ENCODE peak calls at places on chromosomes 3 and 15, in eight cellular contexts. J is body of pancreas; X is astrocyte of the cerebellum; W is NCI-H774; I is activated naive CD4-positive, alpha-beta T cell treated with anti-CD3 and anti-CD28 coated beads, Interleukin-2, amount 10 ng/mL, durations not matched to agents 7 days and 5 days; N is HuH-7; F is GM19239; V is CD8-positive, alpha-beta T cell. C is an unnamed sample.

GRCh38 chr15:29818141-29818540 is 4.1 kb downstream of the TJP1 start:
- DNase-seq in I (no peak), W (no peak), V (no peak), F (no peak), X (no peak), J (no peak), N (no peak), C (no peak)

GRCh38 chr3:127405791-127406190 is 117.9 kb upstream of the PRR20G start:
- DNase-seq in F (no peak), X (no peak), V (no peak), N (no peak), I (no peak), J (no peak), W (no peak), C (no peak)

GRCh38 chr15:65033659-65034269 is 4.3 kb upstream of the MTFMT start:
- DNase-seq in N (peak), J (no peak), V (peak), W (no peak), X (no peak), I (peak), F (no peak), C (no peak)

GRCh38 chr15:23402544-23402943 is 44.5 kb downstream of the GOLGA6L2 start:
- DNase-seq in N (no peak), I (no peak), W (no peak), V (no peak), F (no peak), J (no peak), X (no peak), C (no peak)

GRCh38 chr15:88066758-88067157 is 189.8 kb downstream of the NTRK3 start:
- DNase-seq in I (no peak), J (no peak), X (no peak), W (no peak), N (no peak), V (no peak), F (no peak), C (no peak)

GRCh38 chr3:47781326-47781684 is 388 bp downstream of the SMARCC1 start:
- DNase-seq in N (peak), V (peak), X (no peak), J (peak), I (peak), W (no peak), F (peak), C (no peak)

GRCh38 chr3:191424871-191425270 is 36.1 kb upstream of the PYDC2 start:
- DNase-seq in X (no peak), N (no peak), I (no peak), W (no peak), V (no peak), F (no peak), J (no peak), C (no peak)

GRCh38 chr3:22887664-22888291 is 315.3 kb upstream of the UBE2E2 start:
- DNase-seq in I (no peak), X (no peak), F (no peak), N (peak), J (no peak), V (no peak), W (peak), C (peak)

GRCh38 chr3:155052470-155052869 is 27.6 kb upstream of the MME start:
- DNase-seq in V (no peak), W (no peak), I (no peak), F (no peak), N (no peak), J (no peak), X (no peak), C (no peak)

GRCh38 chr15:65819563-65819960 is 27.5 kb upstream of the DENND4A start:
- DNase-seq in F (no peak), N (no peak), J (no peak), X (no peak), W (peak), V (no peak), I (no peak), C (no peak)

GRCh38 chr15:27681038-27681437 is 418.1 kb downstream of the OCA2 start:
- DNase-seq in I (no peak), W (no peak), V (no peak), F (peak), X (no peak), J (no peak), N (peak), C (peak)

GRCh38 chr15:20340931-20341661 is 200.5 kb downstream of the GOLGA6L6 start:
- DNase-seq in J (peak), I (peak), F (peak), X (no peak), W (no peak), N (no peak), V (peak), C (no peak)

GRCh38 chr15:39140060-39140604 is 440.7 kb upstream of the THBS1 start:
- DNase-seq in J (no peak), N (no peak), V (no peak), W (no peak), F (no peak), I (no peak), X (peak), C (no peak)

GRCh38 chr3:184004483-184004882 is 13.2 kb downstream of the ABCC5 start:
- DNase-seq in I (no peak), J (no peak), F (no peak), N (no peak), X (no peak), V (no peak), W (no peak), C (no peak)

GRCh38 chr3:196246612-196247308 is 30.4 kb downstream of the SLC51A start:
- DNase-seq in I (no peak), W (no peak), J (no peak), V (no peak), X (peak), N (no peak), F (no peak), C (no peak)

GRCh38 chr15:29747837-29748417 is 74.3 kb downstream of the TJP1 start:
- DNase-seq in N (no peak), F (no peak), X (no peak), W (no peak), I (no peak), V (no peak), J (no peak), C (no peak)

GRCh38 chr3:22474706-22475470 is 723.9 kb upstream of the ZNF385D start:
- DNase-seq in N (no peak), X (peak), W (no peak), V (no peak), F (no peak), J (no peak), I (no peak), C (no peak)

GRCh38 chr3:37457392-37458065 is 283.1 kb upstream of the LRRFIP2 start:
- DNase-seq in I (no peak), V (no peak), F (no peak), N (no peak), X (no peak), J (no peak), W (no peak), C (no peak)

GRCh38 chr15:80798911-80799310 is 19.7 kb downstream of the CEMIP start:
- DNase-seq in V (no peak), I (no peak), F (no peak), W (no peak), N (no peak), X (no peak), J (no peak), C (no peak)

GRCh38 chr15:88454867-88455810 is 12.0 kb downstream of the MRPL46 start:
- DNase-seq in W (peak), I (peak), J (peak), N (peak), F (peak), X (peak), V (peak), C (no peak)

GRCh38 chr15:77030042-77030927 is 35.4 kb downstream of the PSTPIP1 start:
- DNase-seq in X (no peak), N (no peak), W (no peak), I (peak), F (no peak), J (peak), V (no peak), C (no peak)

GRCh38 chr3:140898340-140899180 is 43.1 kb upstream of the SLC25A36 start:
- DNase-seq in V (no peak), X (peak), W (peak), J (peak), I (peak), N (no peak), F (no peak), C (no peak)

GRCh38 chr15:46222861-46223260 is 588.0 kb downstream of the SQOR start:
- DNase-seq in I (no peak), W (no peak), X (no peak), J (no peak), F (no peak), N (no peak), V (no peak), C (no peak)

GRCh38 chr3:13332158-13332557 is 88.0 kb downstream of the NUP210 start:
- DNase-seq in X (no peak), F (peak), I (no peak), V (no peak), J (peak), N (no peak), W (peak), C (no peak)

GRCh38 chr15:65388306-65389080 is 10.7 kb upstream of the IGDCC3 start:
- DNase-seq in I (no peak), N (no peak), J (no peak), F (no peak), X (no peak), V (no peak), W (no peak), C (no peak)

GRCh38 chr15:63521405-63522142 is 17.2 kb downstream of the USP3 start:
- DNase-seq in F (no peak), J (no peak), N (no peak), W (no peak), X (no peak), I (no peak), V (no peak), C (no peak)

GRCh38 chr15:69939513-69940440 is 157.9 kb downstream of the TLE3 start:
- DNase-seq in W (no peak), J (no peak), V (no peak), F (no peak), X (no peak), I (no peak), N (no peak), C (peak)

GRCh38 chr3:54891540-54891897 is 36.3 kb downstream of the LRTM1 start:
- DNase-seq in X (peak), V (no peak), F (no peak), N (peak), W (peak), J (peak), I (no peak), C (no peak)

GRCh38 chr3:120180731-120181412 is 86.6 kb upstream of the GSK3B start:
- DNase-seq in V (no peak), F (no peak), I (no peak), N (no peak), W (no peak), X (no peak), J (no peak), C (no peak)